ENCODE peak calls at places on chromosome 7, in six cellular contexts. O, V, S, C, X and Z are unnamed samples.

GRCh38 chr7:93890041-93890463 is 501 bp downstream of the TFPI2 start:
- DNase-seq in O (no peak), V (peak; percentile 24), S (peak; percentile 75), C (no peak), X (peak; percentile 58), Z (peak; percentile 62)

GRCh38 chr7:105585850-105586500 is 4.7 kb upstream of the EFCAB10 start:
- DNase-seq in O (no peak), V (no peak), S (no peak), C (no peak), X (no peak), Z (no peak)

GRCh38 chr7:48636391-48637015 is 287.8 kb upstream of the CDC14C start:
- DNase-seq in O (no peak), V (no peak), S (no peak), C (no peak), X (peak; percentile 33), Z (no peak)

GRCh38 chr7:30543815-30544525 is 39.3 kb upstream of the GGCT start:
- DNase-seq in O (no peak), V (no peak), S (no peak), C (no peak), X (no peak), Z (peak; percentile 95)

GRCh38 chr7:2757361-2757903 is 69.4 kb downstream of the AMZ1 start:
- DNase-seq in O (peak; percentile 68), V (no peak), S (no peak), C (no peak), X (peak; percentile 81), Z (no peak)

GRCh38 chr7:41451826-41452225 is 251.1 kb downstream of the INHBA start:
- DNase-seq in O (no peak), V (no peak), S (no peak), C (no peak), X (peak; percentile 50), Z (peak; percentile 25)

GRCh38 chr7:140640060-140640611 is 477 bp downstream of the DENND2A start:
- DNase-seq in O (no peak), V (no peak), S (peak; percentile 85), C (peak; percentile 14), X (peak; percentile 38), Z (peak; percentile 31)

GRCh38 chr7:145324081-145324480 is 488.2 kb upstream of the TPK1 start:
- DNase-seq in O (no peak), V (no peak), S (peak; percentile 42), C (no peak), X (no peak), Z (no peak)

GRCh38 chr7:55348502-55348901 is 16.6 kb upstream of the LANCL2 start:
- DNase-seq in O (no peak), V (no peak), S (no peak), C (no peak), X (peak; percentile 84), Z (peak; percentile 65)

GRCh38 chr7:29447828-29448227 is 115.8 kb upstream of the PRR15 start:
- DNase-seq in O (no peak), V (no peak), S (no peak), C (no peak), X (no peak), Z (no peak)

GRCh38 chr7:1058311-1058710 is 14.0 kb downstream of the GPR146 start:
- DNase-seq in O (no peak), V (no peak), S (peak; percentile 29), C (no peak), X (no peak), Z (no peak)

GRCh38 chr7:137245890-137246289 is 97.6 kb downstream of the PTN start:
- DNase-seq in O (no peak), V (peak; percentile 2), S (no peak), C (no peak), X (peak; percentile 7), Z (peak; percentile 2)

GRCh38 chr7:129781128-129781855 is 169.8 kb downstream of the NRF1 start:
- DNase-seq in O (no peak), V (no peak), S (no peak), C (peak; percentile 21), X (no peak), Z (no peak)

GRCh38 chr7:89584896-89585295 is 569.4 kb upstream of the STEAP1 start:
- DNase-seq in O (no peak), V (no peak), S (no peak), C (no peak), X (no peak), Z (no peak)

GRCh38 chr7:2920956-2921708 is 77.0 kb upstream of the GNA12 start:
- DNase-seq in O (no peak), V (no peak), S (no peak), C (no peak), X (peak; percentile 52), Z (no peak)

GRCh38 chr7:4164556-4164955 is 517.5 kb upstream of the FOXK1 start:
- DNase-seq in O (no peak), V (no peak), S (no peak), C (no peak), X (no peak), Z (no peak)

GRCh38 chr7:25272265-25272664 is 44.0 kb upstream of the NPVF start:
- DNase-seq in O (no peak), V (no peak), S (no peak), C (no peak), X (no peak), Z (no peak)

GRCh38 chr7:27750336-27750735 is 10.4 kb downstream of the TAX1BP1 start:
- DNase-seq in O (no peak), V (no peak), S (no peak), C (no peak), X (peak; percentile 17), Z (no peak)

GRCh38 chr7:50560865-50561351 is 4.3 kb downstream of the DDC start:
- DNase-seq in O (no peak), V (no peak), S (no peak), C (no peak), X (no peak), Z (no peak)

GRCh38 chr7:29328811-29329210 is 134.2 kb downstream of the CHN2 start:
- DNase-seq in O (no peak), V (no peak), S (no peak), C (no peak), X (no peak), Z (no peak)

GRCh38 chr7:36305226-36305625 is 84.4 kb upstream of the ANLN start:
- DNase-seq in O (no peak), V (no peak), S (peak; percentile 46), C (no peak), X (no peak), Z (no peak)

GRCh38 chr7:151311294-151311864 is 30.2 kb upstream of the NUB1 start:
- DNase-seq in O (no peak), V (no peak), S (no peak), C (no peak), X (peak; percentile 25), Z (no peak)

GRCh38 chr7:47379629-47380324 is 202.1 kb downstream of the TNS3 start:
- DNase-seq in O (peak; percentile 79), V (no peak), S (peak; percentile 90), C (no peak), X (peak; percentile 83), Z (peak; percentile 81)

GRCh38 chr7:11206131-11206921 is 232.7 kb downstream of the PHF14 start:
- DNase-seq in O (no peak), V (no peak), S (no peak), C (no peak), X (no peak), Z (no peak)

GRCh38 chr7:157273208-157274202 is 63.3 kb upstream of the DNAJB6 start:
- DNase-seq in O (no peak), V (peak; percentile 39), S (peak; percentile 84), C (peak; percentile 69), X (peak; percentile 82), Z (peak; percentile 43)

GRCh38 chr7:31134246-31135188 is 82.4 kb downstream of the ADCYAP1R1 start:
- DNase-seq in O (peak; percentile 32), V (peak; percentile 15), S (peak; percentile 81), C (peak; percentile 21), X (peak; percentile 86), Z (peak; percentile 32)